ENCODE peak calls at places on chromosome 1, in six cellular contexts. E is fibroblast of lung, P is adrenal gland, N is Peyer's patch, S is neuronal stem cell, H is SK-N-MC. G is an unnamed sample.

GRCh38 chr1:215526147-215526845 is 40.8 kb upstream of the KCTD3 start:
- DNase-seq in E (peak; percentile 75), P (no peak), N (no peak), S (peak; percentile 41), H (peak; percentile 51), G (peak; percentile 51)

GRCh38 chr1:185652348-185652747 is 81.8 kb upstream of the HMCN1 start:
- DNase-seq in E (peak; percentile 10), P (no peak), N (no peak), S (no peak), H (no peak), G (peak; percentile 15)

GRCh38 chr1:226082959-226083302 is 20.4 kb downstream of the H3-3A start:
- DNase-seq in E (peak; percentile 42), P (peak; percentile 77), N (peak; percentile 58), S (no peak), H (no peak), G (no peak)

GRCh38 chr1:63799810-63800209 is 26.0 kb downstream of the ROR1 start:
- DNase-seq in E (peak; percentile 51), P (no peak), N (no peak), S (no peak), H (no peak), G (no peak)

GRCh38 chr1:185477638-185478216 is 160.7 kb upstream of the IVNS1ABP start:
- DNase-seq in E (no peak), P (peak; percentile 18), N (no peak), S (no peak), H (no peak), G (peak; percentile 76)

GRCh38 chr1:228146761-228147693 is 2.7 kb upstream of the GJC2 start:
- DNase-seq in E (no peak), P (no peak), N (no peak), S (no peak), H (no peak), G (no peak)

GRCh38 chr1:243601720-243602119 is 248.3 kb downstream of the AKT3 start:
- DNase-seq in E (peak; percentile 7), P (no peak), N (no peak), S (no peak), H (no peak), G (no peak)

GRCh38 chr1:198304431-198304830 is 147.6 kb downstream of the NEK7 start:
- DNase-seq in E (no peak), P (no peak), N (no peak), S (no peak), H (no peak), G (no peak)

GRCh38 chr1:27979151-27979858 is 19.5 kb downstream of the XKR8 start:
- DNase-seq in E (peak; percentile 88), P (no peak), N (no peak), S (no peak), H (peak; percentile 28), G (peak; percentile 65)

GRCh38 chr1:34302798-34303197 is 126.1 kb downstream of the C1orf94 start:
- DNase-seq in E (no peak), P (no peak), N (no peak), S (no peak), H (no peak), G (no peak)

GRCh38 chr1:34312359-34312758 is 135.7 kb downstream of the C1orf94 start:
- DNase-seq in E (no peak), P (no peak), N (no peak), S (no peak), H (no peak), G (no peak)

GRCh38 chr1:34303218-34303617 is 126.5 kb downstream of the C1orf94 start:
- DNase-seq in E (no peak), P (no peak), N (no peak), S (no peak), H (no peak), G (no peak)

GRCh38 chr1:34306568-34306967 is 129.9 kb downstream of the C1orf94 start:
- DNase-seq in E (no peak), P (no peak), N (no peak), S (no peak), H (no peak), G (no peak)
- H3K9me3 ChIP-seq in E (no peaks in the 10 kb centered on the region), P (no peaks in the 10 kb centered on the region), N (no peaks in the 10 kb centered on the region), S (no peaks in the 10 kb centered on the region), H (no peaks in the 10 kb centered on the region), G (no peaks in the 10 kb centered on the region)

DNA sequence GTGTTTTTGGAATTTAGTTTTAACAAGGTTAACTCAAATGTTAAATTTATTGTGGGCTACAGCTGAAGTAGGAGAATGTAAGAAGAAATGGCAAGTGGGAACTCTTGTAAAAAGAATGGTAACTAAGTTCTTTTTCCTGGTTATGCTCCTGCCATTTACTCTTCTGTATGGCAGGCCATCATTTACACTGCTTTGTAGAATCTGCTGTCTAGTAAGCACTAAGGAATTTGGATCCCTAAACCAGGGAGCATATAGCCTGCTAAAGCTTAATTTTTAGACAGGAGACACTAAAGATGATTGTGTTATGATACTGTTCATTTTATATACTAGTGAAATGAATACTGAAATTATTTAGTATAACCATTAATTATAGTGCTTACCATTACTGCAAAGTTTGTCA is 85.3 kb downstream of the CAMTA1 start:
- DNase-seq in E (peak; percentile 42), P (no peak), N (no peak), S (no peak), H (no peak), G (no peak)
- H3K27ac ChIP-seq in E (peak overlapping the region; percentile 26), P (no peak overlapping the region), N (no peak overlapping the region), S (no peak overlapping the region), H (peak overlapping the region; percentile 43), G (no peak overlapping the region)

GRCh38 chr1:161200992-161201827 is 957 bp upstream of the NDUFS2 start:
- DNase-seq in E (peak; percentile 89), P (peak; percentile 72), N (no peak), S (no peak), H (no peak), G (no peak)

GRCh38 chr1:161209790-161210409 is 5.2 kb upstream of the FCER1G start:
- DNase-seq in E (peak; percentile 70), P (peak; percentile 90), N (peak; percentile 63), S (no peak), H (no peak), G (peak; percentile 80)

GRCh38 chr1:161201828-161202712 is at the start of gene NDUFS2:
- DNase-seq in E (peak; percentile 99), P (peak; percentile 99), N (peak; percentile 97), S (peak; percentile 96), H (peak; percentile 95), G (peak; percentile 99)

GRCh38 chr1:161206411-161207140 is 4.4 kb downstream of the NDUFS2 start:
- DNase-seq in E (peak; percentile 91), P (peak; percentile 35), N (no peak), S (no peak), H (no peak), G (no peak)

DNA sequence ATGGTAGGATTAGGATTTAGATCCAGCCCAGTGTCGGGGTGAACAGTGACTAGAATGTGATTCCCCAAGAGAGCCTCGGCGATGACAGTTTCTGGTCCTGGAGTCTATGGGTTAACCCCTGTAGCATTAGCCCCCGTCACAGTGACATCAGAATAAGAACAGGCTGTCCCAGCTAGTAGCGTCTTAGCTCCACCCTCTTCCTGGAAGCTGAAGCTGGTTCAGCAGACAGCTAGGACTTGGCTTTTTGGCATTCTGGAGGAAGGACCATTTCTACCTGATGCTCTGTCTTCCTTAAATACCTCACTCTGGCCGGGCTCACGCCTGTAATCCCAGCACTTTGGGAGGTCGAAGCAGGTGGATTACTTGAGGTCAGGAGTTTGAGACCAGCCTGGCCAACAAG is 5.0 kb downstream of the NDUFS2 start:
- DNase-seq in E (peak; percentile 95), P (peak; percentile 90), N (no peak), S (no peak), H (no peak), G (no peak)
- H3K9me3 ChIP-seq in E (no peaks in the 10 kb centered on the region), P (no peaks in the 10 kb centered on the region), N (no peaks in the 10 kb centered on the region), S (no peaks in the 10 kb centered on the region), H (no peaks in the 10 kb centered on the region), G (no peaks in the 10 kb centered on the region)

GRCh38 chr1:218537131-218537904 is 192.2 kb downstream of the TGFB2 start:
- DNase-seq in E (peak; percentile 83), P (no peak), N (no peak), S (no peak), H (no peak), G (no peak)
- H3K27ac ChIP-seq in E (peak overlapping the region; percentile 31), P (no peak overlapping the region), N (no peak overlapping the region), S (no peak overlapping the region), H (no peak overlapping the region), G (no peak overlapping the region)

DNA sequence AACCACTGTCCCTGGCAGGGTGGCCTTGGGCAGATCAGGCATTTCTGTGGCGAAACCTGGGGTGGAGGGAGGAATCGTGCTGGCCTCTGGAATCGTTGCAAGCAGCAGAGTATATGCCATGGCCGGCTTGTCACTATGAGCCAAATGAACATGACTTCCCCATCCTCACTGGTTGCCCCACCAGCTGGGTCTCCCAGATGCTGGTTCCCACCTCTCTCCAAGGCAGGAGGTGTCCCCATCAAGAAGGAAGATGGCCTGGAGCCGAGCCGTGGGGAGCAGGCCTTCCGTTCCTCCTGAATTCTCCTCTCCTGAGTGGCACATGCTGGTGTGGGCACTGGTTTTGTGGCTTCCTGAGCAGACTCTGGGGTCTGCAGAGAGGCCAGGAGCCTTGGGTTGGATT is 60.2 kb upstream of the ACTRT2 start:
- DNase-seq in E (no peak), P (no peak), N (no peak), S (no peak), H (no peak), G (no peak)
- H3K9me3 ChIP-seq in E (no peaks in the 10 kb centered on the region), P (peaks cover 7% of the 10 kb centered on the region), N (no peaks in the 10 kb centered on the region), S (no peaks in the 10 kb centered on the region), H (no peaks in the 10 kb centered on the region), G (no peaks in the 10 kb centered on the region)

GRCh38 chr1:22275211-22275610 is 132.3 kb upstream of the WNT4 start:
- DNase-seq in E (no peak), P (no peak), N (no peak), S (no peak), H (no peak), G (no peak)
- H3K27ac ChIP-seq in E (no peak overlapping the region), P (no peak overlapping the region), N (no peak overlapping the region), S (no peak overlapping the region), H (no peak overlapping the region), G (no peak overlapping the region)

GRCh38 chr1:14440166-14440565 is 158.3 kb upstream of the KAZN start:
- DNase-seq in E (no peak), P (no peak), N (no peak), S (no peak), H (no peak), G (no peak)

GRCh38 chr1:14440731-14441130 is 157.8 kb upstream of the KAZN start:
- DNase-seq in E (no peak), P (no peak), N (no peak), S (no peak), H (no peak), G (no peak)

GRCh38 chr1:14442669-14443068 is 155.8 kb upstream of the KAZN start:
- DNase-seq in E (no peak), P (no peak), N (no peak), S (no peak), H (no peak), G (no peak)

GRCh38 chr1:14441302-14441741 is 157.2 kb upstream of the KAZN start:
- DNase-seq in E (peak; percentile 46), P (no peak), N (no peak), S (no peak), H (no peak), G (no peak)

GRCh38 chr1:14443164-14443787 is 155.2 kb upstream of the KAZN start:
- DNase-seq in E (no peak), P (peak; percentile 4), N (no peak), S (no peak), H (no peak), G (no peak)
- H3K9me3 ChIP-seq in E (no peaks in the 10 kb centered on the region), P (no peaks in the 10 kb centered on the region), N (no peaks in the 10 kb centered on the region), S (no peaks in the 10 kb centered on the region), H (no peaks in the 10 kb centered on the region), G (no peaks in the 10 kb centered on the region)

G was measured in small intestine.